ENCODE peak calls at places on chromosomes 4 and X, in ten cellular contexts. D is fibroblast of the aortic adventitia; V is GM04504; I is ELR; G is stimulated activated CD8-positive, alpha-beta memory T cell treated with anti-CD3 and anti-CD28 coated beads, Interleukin-4, amount 100 ng/mL, for 24 hours; U is endothelial cell of umbilical vein; Q is cardiac fibroblast; E is upper lobe of left lung; N is AG04450; C is activated naive CD4-positive, alpha-beta T cell treated with anti-CD3 and anti-CD28 coated beads, Interleukin-2, amount 10 ng/mL, durations not matched to agents 7 days and 5 days. P is an unnamed sample.

GRCh38 chr4:40325406-40326019 is 9.6 kb upstream of the CHRNA9 start:
- DNase-seq in D (peak; percentile 77), V (no peak), I (peak; percentile 77), G (peak; percentile 26), U (peak; percentile 73), Q (peak; percentile 82), E (no peak), N (peak; percentile 50), C (peak; percentile 79), P (peak; percentile 69)

GRCh38 chrX:122046226-122046625 is 998.8 kb downstream of the GLUD2 start:
- DNase-seq in D (peak; percentile 11), V (no peak), I (no peak), G (no peak), U (no peak), Q (peak; percentile 40), E (no peak), N (no peak), C (no peak), P (no peak)

GRCh38 chr4:165016971-165017370 is 14.8 kb upstream of the TRIM60 start:
- DNase-seq in D (no peak), V (no peak), I (peak; percentile 10), G (no peak), U (no peak), Q (no peak), E (no peak), N (no peak), C (no peak), P (no peak)

GRCh38 chr4:1208970-1209704 is 36.8 kb upstream of the SPON2 start:
- DNase-seq in D (peak; percentile 79), V (no peak), I (no peak), G (no peak), U (peak; percentile 26), Q (peak; percentile 40), E (peak; percentile 85), N (no peak), C (no peak), P (no peak)

GRCh38 chr4:156517956-156518355 is 453.6 kb downstream of the PDGFC start:
- DNase-seq in D (no peak), V (no peak), I (no peak), G (no peak), U (no peak), Q (no peak), E (no peak), N (no peak), C (no peak), P (no peak)

GRCh38 chr4:11599044-11599443 is 170.3 kb upstream of the HS3ST1 start:
- DNase-seq in D (no peak), V (no peak), I (no peak), G (no peak), U (no peak), Q (no peak), E (no peak), N (no peak), C (no peak), P (no peak)

GRCh38 chrX:153465691-153466380 is 4.5 kb downstream of the HAUS7 start:
- DNase-seq in D (no peak), V (no peak), I (no peak), G (no peak), U (no peak), Q (no peak), E (no peak), N (no peak), C (no peak), P (no peak)

GRCh38 chr4:68797618-68798017 is 18.2 kb upstream of the UGT2B10 start:
- DNase-seq in D (no peak), V (no peak), I (no peak), G (no peak), U (no peak), Q (no peak), E (no peak), N (no peak), C (no peak), P (no peak)

GRCh38 chr4:135670548-135670947 is 1469.0 kb upstream of the PABPC4L start:
- DNase-seq in D (no peak), V (no peak), I (no peak), G (no peak), U (no peak), Q (no peak), E (no peak), N (no peak), C (no peak), P (no peak)

GRCh38 chr4:107755841-107756356 is 35.9 kb upstream of the PAPSS1 start:
- DNase-seq in D (peak; percentile 41), V (peak; percentile 24), I (no peak), G (no peak), U (no peak), Q (no peak), E (no peak), N (no peak), C (no peak), P (no peak)

GRCh38 chrX:125202486-125203378 is 116.9 kb upstream of the TEX13C start:
- DNase-seq in D (no peak), V (no peak), I (no peak), G (no peak), U (no peak), Q (no peak), E (peak; percentile 17), N (no peak), C (peak; percentile 18), P (no peak)

GRCh38 chrX:128460835-128461234 is 408.6 kb upstream of the ACTRT1 start:
- DNase-seq in D (no peak), V (no peak), I (no peak), G (no peak), U (peak; percentile 1), Q (no peak), E (no peak), N (no peak), C (no peak), P (no peak)

GRCh38 chrX:13691845-13692334 is 3.0 kb downstream of the RAB9A start:
- DNase-seq in D (no peak), V (no peak), I (peak; percentile 28), G (no peak), U (no peak), Q (no peak), E (no peak), N (no peak), C (no peak), P (no peak)

GRCh38 chr4:150155391-150155790 is 77.1 kb downstream of the DCLK2 start:
- DNase-seq in D (no peak), V (no peak), I (no peak), G (no peak), U (peak; percentile 40), Q (no peak), E (no peak), N (no peak), C (no peak), P (no peak)

GRCh38 chr4:25280210-25280609 is 32.4 kb upstream of the ZCCHC4 start:
- DNase-seq in D (no peak), V (no peak), I (no peak), G (no peak), U (no peak), Q (no peak), E (no peak), N (no peak), C (no peak), P (no peak)

GRCh38 chrX:71147496-71148277 is 3.0 kb downstream of the NLGN3 start:
- DNase-seq in D (no peak), V (no peak), I (peak; percentile 8), G (no peak), U (no peak), Q (no peak), E (no peak), N (no peak), C (no peak), P (no peak)

GRCh38 chr4:2261110-2261852 is 628 bp downstream of the MXD4 start:
- DNase-seq in D (peak; percentile 30), V (no peak), I (peak; percentile 67), G (peak; percentile 46), U (peak; percentile 30), Q (peak; percentile 47), E (peak; percentile 95), N (no peak), C (peak; percentile 77), P (peak; percentile 60)

GRCh38 chr4:85107553-85107952 is 141.1 kb upstream of the WDFY3 start:
- DNase-seq in D (no peak), V (no peak), I (no peak), G (no peak), U (no peak), Q (no peak), E (no peak), N (no peak), C (no peak), P (no peak)

GRCh38 chr4:17702666-17703065 is 78.8 kb downstream of the FAM184B start:
- DNase-seq in D (no peak), V (no peak), I (no peak), G (no peak), U (no peak), Q (no peak), E (no peak), N (no peak), C (no peak), P (no peak)

GRCh38 chrX:44731160-44731559 is 112.7 kb upstream of the DUSP21 start:
- DNase-seq in D (peak; percentile 32), V (no peak), I (peak; percentile 49), G (no peak), U (no peak), Q (peak; percentile 3), E (no peak), N (no peak), C (no peak), P (no peak)

GRCh38 chr4:117267317-117267716 is 181.9 kb upstream of the TRAM1L1 start:
- DNase-seq in D (no peak), V (no peak), I (no peak), G (no peak), U (no peak), Q (no peak), E (no peak), N (no peak), C (no peak), P (no peak)

GRCh38 chr4:82241534-82241933 is 132.3 kb downstream of the HNRNPD start:
- DNase-seq in D (no peak), V (no peak), I (no peak), G (no peak), U (no peak), Q (no peak), E (no peak), N (no peak), C (no peak), P (no peak)

GRCh38 chr4:54256491-54257167 is 27.5 kb downstream of the PDGFRA start:
- DNase-seq in D (no peak), V (no peak), I (no peak), G (no peak), U (no peak), Q (no peak), E (no peak), N (no peak), C (no peak), P (no peak)

GRCh38 chrX:122512561-122513072 is 671.5 kb upstream of the GRIA3 start:
- DNase-seq in D (no peak), V (no peak), I (peak; percentile 6), G (no peak), U (no peak), Q (no peak), E (no peak), N (no peak), C (no peak), P (no peak)

GRCh38 chr4:89556596-89557305 is 249.2 kb upstream of the GPRIN3 start:
- DNase-seq in D (no peak), V (no peak), I (peak; percentile 33), G (no peak), U (peak; percentile 49), Q (peak; percentile 35), E (no peak), N (no peak), C (no peak), P (no peak)

GRCh38 chr4:30413915-30414314 is 306.3 kb upstream of the PCDH7 start:
- DNase-seq in D (no peak), V (no peak), I (no peak), G (no peak), U (no peak), Q (no peak), E (no peak), N (no peak), C (no peak), P (no peak)

GRCh38 chrX:15915959-15916703 is 61.5 kb upstream of the AP1S2 start:
- DNase-seq in D (no peak), V (no peak), I (peak; percentile 46), G (no peak), U (no peak), Q (peak; percentile 12), E (no peak), N (no peak), C (no peak), P (no peak)

GRCh38 chr4:168098257-168098717 is 6.0 kb downstream of the ANXA10 start:
- DNase-seq in D (peak; percentile 72), V (no peak), I (peak; percentile 76), G (no peak), U (peak; percentile 91), Q (peak; percentile 77), E (no peak), N (no peak), C (no peak), P (peak; percentile 71)